ENCODE peak calls at places on chromosome 18, in nine cellular contexts. E is endothelial cell; T is left lobe of liver; L is GM23248; H is heart left ventricle; M is AG08396; F is H54; K is lung microvascular endothelial cell; Q is stimulated activated CD4-positive, alpha-beta T cell treated with anti-CD3 and anti-CD28 coated beads, Interleukin-2, amount 100 ng/mL, for 48 hours. D is an unnamed sample.

GRCh38 chr18:26686532-26686931 is 138.2 kb upstream of the KCTD1 start:
- DNase-seq in F (no peak), E (no peak), K (no peak), H (no peak), T (no peak), L (no peak), Q (no peak), M (no peak), D (no peak)

GRCh38 chr18:42141439-42141838 is 186.4 kb downstream of the PIK3C3 start:
- DNase-seq in F (no peak), H (no peak), M (no peak), K (no peak), E (no peak), L (peak; percentile 10), Q (no peak), T (peak; percentile 63), D (no peak)

GRCh38 chr18:43159091-43159490 is 43.6 kb upstream of the RIT2 start:
- DNase-seq in H (no peak), L (peak; percentile 6), K (no peak), Q (no peak), E (no peak), F (no peak), T (no peak), M (no peak), D (no peak)

GRCh38 chr18:74516271-74517235 is 17.7 kb upstream of the CNDP1 start:
- DNase-seq in M (no peak), L (no peak), Q (no peak), T (peak; percentile 70), F (no peak), E (no peak), K (no peak), H (no peak), D (no peak)

GRCh38 chr18:9147440-9148238 is 11.1 kb downstream of the ANKRD12 start:
- DNase-seq in F (peak; percentile 33), H (no peak), Q (no peak), T (no peak), E (peak; percentile 11), M (peak; percentile 53), K (peak; percentile 78), L (peak; percentile 87), D (peak; percentile 31)

GRCh38 chr18:4068552-4069158 is 386.5 kb downstream of the DLGAP1 start:
- DNase-seq in L (peak; percentile 52), H (no peak), M (peak; percentile 61), E (peak; percentile 59), F (peak; percentile 2), K (peak; percentile 58), T (no peak), Q (peak; percentile 39), D (peak; percentile 50)

GRCh38 chr18:35027206-35027605 is 14.0 kb upstream of the MAPRE2 start:
- DNase-seq in L (no peak), K (no peak), E (no peak), H (no peak), T (no peak), M (no peak), F (no peak), Q (no peak), D (no peak)

GRCh38 chr18:21105936-21106335 is 5.7 kb downstream of the ROCK1 start:
- DNase-seq in H (no peak), F (no peak), L (no peak), Q (no peak), M (no peak), T (no peak), E (no peak), K (no peak), D (no peak)

GRCh38 chr18:78867131-78867530 is 112.5 kb upstream of the SALL3 start:
- DNase-seq in H (no peak), E (no peak), M (no peak), K (no peak), F (no peak), L (no peak), T (no peak), Q (no peak), D (no peak)

GRCh38 chr18:54679318-54680149 is 88.5 kb downstream of the DYNAP start:
- DNase-seq in M (peak; percentile 67), T (no peak), K (peak; percentile 75), H (no peak), L (peak; percentile 82), E (no peak), Q (no peak), F (peak; percentile 5), D (no peak)

GRCh38 chr18:36493349-36494281 is 196.1 kb downstream of the FHOD3 start:
- DNase-seq in Q (no peak), L (peak; percentile 72), M (peak; percentile 23), T (no peak), K (peak; percentile 55), H (peak; percentile 51), F (no peak), E (no peak), D (no peak)

GRCh38 chr18:2108581-2108980 is 462.7 kb downstream of the METTL4 start:
- DNase-seq in E (no peak), K (no peak), M (peak; percentile 22), T (no peak), F (no peak), Q (no peak), L (no peak), H (no peak), D (no peak)

GRCh38 chr18:46946656-46947282 is 29.4 kb downstream of the KATNAL2 start:
- DNase-seq in L (peak; percentile 82), H (peak; percentile 81), M (peak; percentile 91), Q (peak; percentile 50), F (no peak), T (peak; percentile 69), E (peak; percentile 81), K (peak; percentile 89), D (peak; percentile 42)

GRCh38 chr18:59459352-59460059 is 100.4 kb upstream of the LMAN1 start:
- DNase-seq in T (no peak), F (peak; percentile 18), K (peak; percentile 67), H (no peak), E (no peak), M (peak; percentile 43), L (peak; percentile 68), Q (no peak), D (no peak)

GRCh38 chr18:48860276-48861180 is 90.2 kb downstream of the SMAD7 start:
- DNase-seq in Q (no peak), K (no peak), H (peak; percentile 13), M (no peak), F (no peak), L (no peak), E (no peak), T (no peak), D (no peak)

GRCh38 chr18:21450913-21451312 is 149.6 kb downstream of the ESCO1 start:
- DNase-seq in M (no peak), T (no peak), H (no peak), F (no peak), L (no peak), Q (no peak), E (no peak), K (peak; percentile 49), D (no peak)

GRCh38 chr18:53131001-53131400 is 791.0 kb downstream of the DCC start:
- DNase-seq in F (no peak), E (no peak), T (no peak), H (no peak), Q (no peak), L (no peak), M (no peak), K (no peak), D (no peak)

GRCh38 chr18:51236225-51236624 is 38.7 kb upstream of the MEX3C start:
- DNase-seq in T (no peak), K (peak; percentile 4), L (peak; percentile 42), F (peak; percentile 44), H (no peak), M (peak; percentile 16), E (no peak), Q (no peak), D (no peak)

D was measured in DND-41.